ENCODE peak calls at places on chromosomes 4 and X, in five cellular contexts. B, G, P, V and X are unnamed samples.

GRCh38 chr4:122458625-122459024 is 2.1 kb upstream of the IL2 start:
- DNase-seq in P (no peak), G (no peak), V (no peak), B (no peak), X (no peak)

GRCh38 chrX:155188786-155189185 is 27.5 kb upstream of the VBP1 start:
- DNase-seq in P (no peak), G (no peak), B (no peak), V (no peak), X (no peak)

GRCh38 chr4:123786955-123787354 is 390.4 kb downstream of the SPRY1 start:
- DNase-seq in G (no peak), P (peak), B (no peak), V (no peak), X (no peak)

GRCh38 chr4:76930721-76931481 is 18.7 kb upstream of the SEPTIN11 start:
- DNase-seq in G (no peak), B (no peak), P (no peak), V (no peak), X (no peak)

GRCh38 chrX:134177527-134177926 is 59.5 kb upstream of the CCDC160 start:
- DNase-seq in G (no peak), V (no peak), P (no peak), B (no peak), X (no peak)

GRCh38 chr4:102219143-102219542 is 126.1 kb downstream of the SLC39A8 start:
- DNase-seq in V (no peak), G (no peak), B (no peak), P (no peak), X (peak)

GRCh38 chr4:69760455-69760854 is at the start of gene SULT1B1:
- DNase-seq in B (no peak), P (no peak), G (no peak), V (no peak), X (peak)

GRCh38 chr4:182192511-182193181 is 50.6 kb upstream of the TENM3 start:
- DNase-seq in B (no peak), P (no peak), G (no peak), V (no peak), X (peak)

GRCh38 chr4:82431026-82431745 is 796 bp downstream of the ENOPH1 start:
- DNase-seq in V (no peak), G (no peak), P (peak), B (peak), X (peak)

GRCh38 chrX:54045563-54046228 is 1.4 kb upstream of the PHF8 start:
- DNase-seq in G (no peak), B (peak), P (peak), V (no peak), X (peak)

GRCh38 chr4:123561525-123561924 is 164.9 kb downstream of the SPRY1 start:
- DNase-seq in V (no peak), B (no peak), P (no peak), G (no peak), X (no peak)

GRCh38 chr4:111506706-111507105 is 638.5 kb upstream of the FAM241A start:
- DNase-seq in G (no peak), V (peak), B (no peak), P (no peak), X (no peak)

GRCh38 chr4:127604949-127605709 is 27.6 kb upstream of the INTU start:
- DNase-seq in P (peak), B (peak), G (no peak), V (peak), X (peak)

GRCh38 chr4:108536577-108536976 is 83.8 kb upstream of the RPL34 start:
- DNase-seq in G (no peak), V (no peak), P (no peak), B (no peak), X (peak)

GRCh38 chr4:48683784-48684666 is 96.1 kb downstream of the FRYL start:
- DNase-seq in B (peak), V (no peak), G (no peak), P (no peak), X (peak)

GRCh38 chr4:73891326-73891725 is 22.1 kb downstream of the CXCL1 start:
- DNase-seq in V (no peak), B (no peak), G (no peak), P (no peak), X (no peak)

GRCh38 chr4:172061204-172061603 is 248.0 kb downstream of the GALNTL6 start:
- DNase-seq in P (no peak), G (no peak), B (no peak), V (no peak), X (no peak)